ENCODE peak calls at places on chromosomes 13 and 19, in six cellular contexts. Y is uterus, F is right lobe of liver, C is DND-41, E is upper lobe of right lung, D is tibial artery. I is an unnamed sample. For H3K4me1, the result is how much of the 10 kb centered on the place peaks cover.

GRCh38 chr13:87889241-87889640 is 218.1 kb downstream of the SLITRK5 start:
- DNase-seq in Y (no peak), F (no peak), C (no peak), E (no peak), D (no peak), I (no peak)

GRCh38 chr13:30257433-30258099 is 49.8 kb downstream of the KATNAL1 start:
- DNase-seq in Y (no peak), F (no peak), C (no peak), E (no peak), D (no peak), I (no peak)

GRCh38 chr13:80338781-80339577 is 1.9 kb downstream of the SPRY2 start:
- DNase-seq in Y (peak), F (peak), C (peak), E (peak), D (peak), I (peak)

GRCh38 chr19:49814010-49814409 is 918 bp upstream of the FUZ start:
- DNase-seq in Y (no peak), F (no peak), C (no peak), E (no peak), D (no peak), I (no peak)

GRCh38 chr13:106385669-106386068 is 149.8 kb downstream of the EFNB2 start:
- DNase-seq in Y (no peak), F (no peak), C (no peak), E (no peak), D (no peak), I (no peak)

GRCh38 chr13:31807090-31807541 is 67.8 kb downstream of the RXFP2 start:
- DNase-seq in Y (no peak), F (no peak), C (no peak), E (no peak), D (no peak), I (no peak)

GRCh38 chr13:44921931-44922758 is 67.1 kb downstream of the NUFIP1 start:
- DNase-seq in Y (peak), F (no peak), C (no peak), E (no peak), D (peak), I (peak)

GRCh38 chr13:51101636-51102218 is 9.3 kb downstream of the C13orf42 start:
- DNase-seq in Y (no peak), F (no peak), C (no peak), E (no peak), D (no peak), I (no peak)

GRCh38 chr19:48614436-48615144 is at the start of gene FAM83E:
- DNase-seq in Y (no peak), F (no peak), C (no peak), E (peak), D (peak), I (no peak)

GRCh38 chr13:114249062-114249461 is 14.4 kb downstream of the CDC16 start:
- DNase-seq in Y (no peak), F (no peak), C (no peak), E (no peak), D (no peak), I (no peak)

GRCh38 chr13:30895773-30896172 is 10.3 kb upstream of the MEDAG start:
- DNase-seq in Y (peak), F (no peak), C (no peak), E (no peak), D (peak), I (peak)

GRCh38 chr19:54928299-54928698 is 19.0 kb downstream of the NLRP7 start:
- DNase-seq in Y (no peak), F (no peak), C (no peak), E (no peak), D (no peak), I (no peak)

GRCh38 chr13:47044842-47045241 is 148.0 kb upstream of the HTR2A start:
- DNase-seq in Y (no peak), F (no peak), C (no peak), E (no peak), D (no peak), I (no peak)

GRCh38 chr19:38204096-38204495 is 19.9 kb downstream of the DPF1 start:
- DNase-seq in Y (no peak), F (no peak), C (no peak), E (no peak), D (no peak), I (no peak)

GRCh38 chr19:18176367-18177310 is 3.0 kb downstream of the IFI30 start:
- DNase-seq in Y (no peak), F (no peak), C (no peak), E (no peak), D (no peak), I (no peak)
- H3K4me1 ChIP-seq in Y (under half), F (under half), C (under half), E (under half), D (under half), I (under half)

GRCh38 chr13:25179011-25179410 is 6.9 kb upstream of the AMER2 start:
- DNase-seq in Y (no peak), F (no peak), C (no peak), E (no peak), D (no peak), I (no peak)
- H3K27ac ChIP-seq in Y (no peak), F (no peak), C (no peak), E (no peak), D (no peak), I (no peak)

GRCh38 chr13:39561971-39562370 is 41.0 kb downstream of the LHFPL6 start:
- DNase-seq in Y (no peak), F (no peak), C (no peak), E (no peak), D (no peak), I (no peak)
- H3K4me1 ChIP-seq in Y (under half), F (under half), C (under half), E (under half), D (under half), I (under half)

GRCh38 chr19:53554804-53555203 is 16.9 kb downstream of the ZNF331 start:
- DNase-seq in Y (no peak), F (no peak), C (no peak), E (no peak), D (no peak), I (no peak)
- H3K27ac ChIP-seq in Y (peak), F (peak), C (peak), E (peak), D (peak), I (peak)

I was measured in tibial nerve.